ENCODE peak calls at places on chromosomes 6 and 20, in four cellular contexts. R, P, C and J are unnamed samples.

GRCh38 chr20:20009784-20010253 is 7.3 kb upstream of the NAA20 start:
- DNase-seq in R (no peak), C (peak), P (no peak), J (no peak)

GRCh38 chr6:141830530-141830929 is 302.2 kb upstream of the GJE1 start:
- DNase-seq in P (no peak), C (no peak), R (no peak), J (no peak)

GRCh38 chr6:137217801-137218472 is 1.2 kb downstream of the IFNGR1 start:
- DNase-seq in C (peak), P (no peak), R (peak), J (no peak)

GRCh38 chr20:25018841-25019240 is 26.3 kb upstream of the APMAP start:
- DNase-seq in P (no peak), R (no peak), C (no peak), J (no peak)

GRCh38 chr6:15077964-15078363 is 167.9 kb upstream of the JARID2 start:
- DNase-seq in P (no peak), R (no peak), C (no peak), J (no peak)

GRCh38 chr20:9241232-9241692 is 172.4 kb downstream of the PLCB4 start:
- DNase-seq in C (no peak), R (no peak), P (no peak), J (no peak)

GRCh38 chr6:28658475-28659249 is 133.0 kb downstream of the GPX5 start:
- DNase-seq in R (no peak), P (peak), C (no peak), J (no peak)

GRCh38 chr6:105981002-105981887 is 104.9 kb upstream of the PRDM1 start:
- DNase-seq in R (no peak), C (no peak), P (peak), J (no peak)

GRCh38 chr6:170583736-170584180 is 679 bp downstream of the PDCD2 start:
- DNase-seq in R (peak), P (no peak), C (no peak), J (no peak)

GRCh38 chr20:25025091-25025861 is 32.7 kb downstream of the ACSS1 start:
- DNase-seq in P (no peak), R (no peak), C (no peak), J (no peak)

GRCh38 chr20:40542065-40542464 is 147.0 kb downstream of the MAFB start:
- DNase-seq in P (no peak), R (no peak), C (no peak), J (no peak)

GRCh38 chr20:20821496-20822260 is 109.2 kb upstream of the RALGAPA2 start:
- DNase-seq in R (no peak), C (no peak), P (no peak), J (no peak)

GRCh38 chr6:90536516-90536915 is 50.4 kb downstream of the MAP3K7 start:
- DNase-seq in C (no peak), P (no peak), R (no peak), J (no peak)

GRCh38 chr20:30484009-30484748 is 773.3 kb upstream of the DEFB115 start:
- DNase-seq in C (no peak), R (no peak), P (peak), J (no peak)
- TF ChIP-seq FOXM1 in C (no peak), R (no peak), P (no peak), J (no peak)

DNA sequence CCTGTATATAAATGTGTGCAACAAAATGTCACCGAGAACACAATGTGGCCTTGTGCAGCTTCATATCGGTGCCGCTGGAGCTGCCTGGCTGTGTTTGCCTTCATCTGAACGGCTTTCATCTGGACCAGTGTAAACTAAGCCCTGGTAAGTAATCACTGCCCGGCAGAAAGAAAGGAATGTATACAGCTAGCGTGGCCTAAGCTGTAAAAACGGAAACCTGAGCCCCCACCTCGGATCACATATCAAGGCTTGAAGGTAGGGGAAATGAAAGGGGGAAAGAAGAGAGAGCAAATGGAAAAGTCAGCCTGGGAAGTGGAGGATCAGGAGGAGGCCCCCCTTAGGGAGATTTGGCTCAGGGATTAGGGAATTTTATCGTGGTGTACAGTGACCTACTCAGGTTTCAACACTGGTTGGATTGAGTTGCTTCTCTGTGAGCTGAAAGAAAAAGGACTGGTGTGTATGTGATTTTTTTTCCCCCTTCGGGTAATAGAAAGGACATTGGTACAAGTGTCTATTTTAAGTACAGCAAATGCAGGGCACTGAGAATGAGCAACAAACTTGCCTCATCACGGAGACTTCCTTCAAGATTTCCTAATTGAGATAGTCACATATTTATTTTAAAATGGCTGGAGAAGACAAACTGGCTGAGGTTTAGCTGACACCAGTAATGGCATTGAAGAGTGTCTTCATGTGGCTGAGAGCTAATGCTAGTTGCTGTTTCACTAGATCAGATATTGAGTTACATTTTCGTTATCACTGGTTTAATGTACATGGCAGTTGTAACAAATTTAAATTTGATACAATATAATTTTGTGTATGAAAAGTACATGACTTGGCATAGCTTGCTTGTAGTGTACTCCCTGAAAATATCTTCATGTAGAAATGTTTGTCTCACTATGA is 3.5 kb downstream of the SOBP start:
- DNase-seq in R (peak), P (no peak), C (peak), J (no peak)
- TF ChIP-seq FOXM1 in R (no peak), P (no peak), C (no peak), J (no peak)

DNA sequence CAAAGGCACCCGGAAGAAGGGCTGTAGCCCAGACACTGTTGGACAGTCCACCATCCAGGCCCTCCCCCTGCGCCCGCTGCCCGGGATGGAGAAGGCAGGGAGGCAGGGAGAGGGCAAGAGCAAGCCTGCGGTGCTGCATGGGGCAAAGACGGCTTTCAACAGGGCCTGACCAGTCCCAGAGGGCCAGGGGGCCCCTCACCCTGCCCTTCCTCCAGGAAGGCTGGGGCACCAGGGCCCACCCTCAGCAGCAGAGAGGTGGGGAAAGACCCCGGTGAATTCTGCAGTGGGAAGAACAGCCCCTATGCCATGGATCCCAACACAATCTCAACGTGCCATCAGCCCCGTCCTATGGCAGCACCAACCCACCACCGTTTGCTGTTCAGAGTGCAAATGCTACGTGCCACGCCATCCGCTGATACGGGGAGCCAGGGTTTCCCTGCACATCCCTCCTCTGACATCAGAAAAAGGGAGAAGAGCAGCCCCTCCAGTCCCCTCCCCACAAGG is 41.1 kb downstream of the RRBP1 start:
- DNase-seq in C (no peak), R (no peak), P (no peak), J (no peak)
- TF ChIP-seq FOXM1 in C (no peak), R (no peak), P (no peak), J (no peak)

DNA sequence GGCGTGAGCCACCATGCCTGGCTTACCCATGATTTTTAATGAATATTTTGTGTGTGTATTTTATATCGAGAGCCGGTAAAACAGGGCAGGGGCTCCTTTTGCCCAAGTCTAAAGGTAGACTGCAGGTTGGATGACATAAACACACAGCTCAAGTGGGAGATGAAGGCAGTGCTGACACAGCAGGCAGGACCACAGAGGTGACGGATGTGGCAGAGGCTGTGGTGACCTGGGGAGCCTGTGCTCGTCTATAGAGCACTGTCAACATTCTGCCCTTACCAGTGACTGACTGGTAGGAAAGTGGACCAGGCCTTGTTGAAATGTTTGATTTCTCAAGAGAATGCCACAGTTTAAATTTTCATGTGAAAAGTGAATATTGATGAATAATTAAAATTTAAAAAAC is 137.5 kb downstream of the ZFP64 start:
- DNase-seq in P (no peak), C (no peak), R (no peak), J (no peak)
- TF ChIP-seq FOXM1 in P (no peak), C (no peak), R (no peak), J (no peak)

GRCh38 chr6:37847704-37848103 is 28.2 kb downstream of the ZFAND3 start:
- DNase-seq in R (no peak), C (no peak), P (no peak), J (no peak)

GRCh38 chr6:37845930-37846329 is 26.4 kb downstream of the ZFAND3 start:
- DNase-seq in C (no peak), R (no peak), P (no peak), J (no peak)

GRCh38 chr6:37851997-37852524 is 32.5 kb downstream of the ZFAND3 start:
- DNase-seq in P (no peak), C (no peak), R (no peak), J (no peak)

GRCh38 chr6:37850243-37850642 is 30.7 kb downstream of the ZFAND3 start:
- DNase-seq in P (no peak), R (no peak), C (no peak), J (no peak)

DNA sequence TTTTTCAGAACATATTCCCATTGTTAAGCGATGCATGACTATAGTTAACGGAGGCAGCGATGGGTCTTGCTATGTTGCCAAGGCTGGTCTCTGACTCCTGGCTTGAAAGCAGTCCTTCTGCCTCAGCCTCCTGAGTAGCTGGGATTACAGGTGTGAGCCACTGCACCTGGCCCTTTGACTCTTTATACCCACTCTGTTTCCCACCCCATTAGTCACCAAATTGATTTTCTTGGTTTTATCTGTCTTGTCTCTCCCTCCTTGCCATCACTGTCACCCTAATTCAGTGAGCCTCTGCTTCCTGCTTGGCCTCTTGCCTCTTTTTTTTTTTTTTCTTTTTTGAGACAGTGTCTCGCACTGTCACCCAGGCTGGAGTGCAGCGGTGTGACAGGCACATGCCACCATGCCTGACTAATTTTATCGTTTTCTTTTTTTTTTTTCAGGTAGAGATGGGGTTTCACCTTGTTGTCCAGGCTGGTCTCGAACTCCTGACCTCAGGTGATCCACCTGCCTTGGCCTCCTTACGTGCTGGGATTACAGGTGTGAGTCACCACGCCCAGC is 31.3 kb downstream of the ZFAND3 start:
- DNase-seq in R (no peak), C (no peak), P (no peak), J (no peak)
- TF ChIP-seq FOXM1 in R (no peak), C (no peak), P (no peak), J (no peak)